ENCODE peak calls at places on chromosomes 13 and 19, in four cellular contexts. One of them, this sample, is unnamed.

GRCh38 chr19:49512970-49513745 is 697 bp downstream of the FCGRT start:
- DNase-seq in GM23248: peak
- DNase-seq in effector memory CD4-positive, alpha-beta T cell: no peak
- DNase-seq in IMR-90: no peak
- DNase-seq in this sample: peak

GRCh38 chr13:46641274-46642081 is 88.5 kb downstream of the LRCH1 start:
- DNase-seq in effector memory CD4-positive, alpha-beta T cell: no peak
- DNase-seq in GM23248: peak
- DNase-seq in IMR-90: no peak
- DNase-seq in this sample: peak

GRCh38 chr13:112165712-112166111 is 98.8 kb downstream of the SOX1 start:
- DNase-seq in IMR-90: no peak
- DNase-seq in GM23248: no peak
- DNase-seq in effector memory CD4-positive, alpha-beta T cell: no peak
- DNase-seq in this sample: no peak

GRCh38 chr13:43994999-43995859 is 115.5 kb downstream of the LACC1 start:
- DNase-seq in IMR-90: no peak
- DNase-seq in effector memory CD4-positive, alpha-beta T cell: no peak
- DNase-seq in GM23248: no peak
- DNase-seq in this sample: no peak

GRCh38 chr13:37059848-37060192 is 332 bp upstream of the SUPT20H start:
- DNase-seq in effector memory CD4-positive, alpha-beta T cell: no peak
- DNase-seq in GM23248: no peak
- DNase-seq in IMR-90: no peak
- DNase-seq in this sample: no peak

GRCh38 chr19:5713228-5713627 is 6.7 kb downstream of the LONP1 start:
- DNase-seq in effector memory CD4-positive, alpha-beta T cell: no peak
- DNase-seq in GM23248: no peak
- DNase-seq in IMR-90: no peak
- DNase-seq in this sample: no peak

GRCh38 chr19:13234518-13234917 is 84.3 kb downstream of the IER2 start:
- DNase-seq in GM23248: peak
- DNase-seq in effector memory CD4-positive, alpha-beta T cell: peak
- DNase-seq in IMR-90: no peak
- DNase-seq in this sample: peak

GRCh38 chr13:74194856-74195255 is 60.7 kb upstream of the KLF12 start:
- DNase-seq in effector memory CD4-positive, alpha-beta T cell: no peak
- DNase-seq in IMR-90: no peak
- DNase-seq in GM23248: no peak
- DNase-seq in this sample: no peak

GRCh38 chr13:90690458-90691063 is 656.9 kb upstream of the MIR17HG start:
- DNase-seq in GM23248: peak
- DNase-seq in effector memory CD4-positive, alpha-beta T cell: no peak
- DNase-seq in IMR-90: peak
- DNase-seq in this sample: no peak

GRCh38 chr13:30805603-30806011 is 70.3 kb downstream of the ALOX5AP start:
- DNase-seq in IMR-90: peak
- DNase-seq in GM23248: no peak
- DNase-seq in effector memory CD4-positive, alpha-beta T cell: no peak
- DNase-seq in this sample: peak

GRCh38 chr13:97310809-97311436 is 88.8 kb downstream of the MBNL2 start:
- DNase-seq in IMR-90: no peak
- DNase-seq in GM23248: no peak
- DNase-seq in effector memory CD4-positive, alpha-beta T cell: no peak
- DNase-seq in this sample: no peak

GRCh38 chr13:41461527-41462124 is 4.3 kb downstream of the RGCC start:
- DNase-seq in effector memory CD4-positive, alpha-beta T cell: no peak
- DNase-seq in GM23248: no peak
- DNase-seq in IMR-90: no peak
- DNase-seq in this sample: no peak

GRCh38 chr13:113802090-113802531 is 43.1 kb downstream of the TMEM255B start:
- DNase-seq in GM23248: peak
- DNase-seq in IMR-90: peak
- DNase-seq in effector memory CD4-positive, alpha-beta T cell: no peak
- DNase-seq in this sample: peak

GRCh38 chr19:48752511-48753365 is at the start of gene FUT1:
- DNase-seq in effector memory CD4-positive, alpha-beta T cell: peak
- DNase-seq in GM23248: peak
- DNase-seq in IMR-90: no peak
- DNase-seq in this sample: peak

GRCh38 chr19:51079486-51080110 is 3.1 kb downstream of the KLK14 start:
- DNase-seq in IMR-90: no peak
- DNase-seq in effector memory CD4-positive, alpha-beta T cell: no peak
- DNase-seq in GM23248: no peak
- DNase-seq in this sample: peak

GRCh38 chr13:106140476-106140875 is 395.0 kb downstream of the EFNB2 start:
- DNase-seq in GM23248: no peak
- DNase-seq in effector memory CD4-positive, alpha-beta T cell: no peak
- DNase-seq in IMR-90: no peak
- DNase-seq in this sample: no peak

GRCh38 chr19:35000647-35001501 is 751 bp downstream of the GRAMD1A start:
- DNase-seq in effector memory CD4-positive, alpha-beta T cell: peak
- DNase-seq in GM23248: peak
- DNase-seq in IMR-90: peak
- DNase-seq in this sample: no peak

GRCh38 chr19:53881482-53882390 is at the start of gene PRKCG:
- DNase-seq in effector memory CD4-positive, alpha-beta T cell: peak
- DNase-seq in GM23248: peak
- DNase-seq in IMR-90: no peak
- DNase-seq in this sample: peak

GRCh38 chr13:100333141-100333540 is 244.2 kb downstream of the PCCA start:
- DNase-seq in GM23248: no peak
- DNase-seq in effector memory CD4-positive, alpha-beta T cell: no peak
- DNase-seq in IMR-90: no peak
- DNase-seq in this sample: no peak

GRCh38 chr13:66358564-66358963 is 871.6 kb downstream of the PCDH9 start:
- DNase-seq in IMR-90: no peak
- DNase-seq in GM23248: no peak
- DNase-seq in effector memory CD4-positive, alpha-beta T cell: no peak
- DNase-seq in this sample: no peak

GRCh38 chr13:20704459-20705069 is 1.1 kb downstream of the IL17D start:
- DNase-seq in GM23248: no peak
- DNase-seq in effector memory CD4-positive, alpha-beta T cell: no peak
- DNase-seq in IMR-90: no peak
- DNase-seq in this sample: peak

GRCh38 chr19:31220540-31220939 is 128.7 kb downstream of the TSHZ3 start:
- DNase-seq in effector memory CD4-positive, alpha-beta T cell: peak
- DNase-seq in IMR-90: no peak
- DNase-seq in GM23248: no peak
- DNase-seq in this sample: no peak

GRCh38 chr19:58543826-58544590 is at the start of gene TRIM28:
- DNase-seq in GM23248: peak
- DNase-seq in IMR-90: peak
- DNase-seq in effector memory CD4-positive, alpha-beta T cell: peak
- DNase-seq in this sample: peak

GRCh38 chr19:38386300-38386967 is 1.4 kb downstream of the GGN start:
- DNase-seq in IMR-90: no peak
- DNase-seq in GM23248: no peak
- DNase-seq in effector memory CD4-positive, alpha-beta T cell: no peak
- DNase-seq in this sample: peak

GRCh38 chr13:50229935-50230334 is 214.7 kb downstream of the KCNRG start:
- DNase-seq in GM23248: peak
- DNase-seq in effector memory CD4-positive, alpha-beta T cell: no peak
- DNase-seq in IMR-90: no peak
- DNase-seq in this sample: no peak

GRCh38 chr13:111597041-111598017 is 276.9 kb downstream of the TEX29 start:
- DNase-seq in effector memory CD4-positive, alpha-beta T cell: no peak
- DNase-seq in GM23248: no peak
- DNase-seq in IMR-90: no peak
- DNase-seq in this sample: no peak

GRCh38 chr13:35771898-35772297 is 295.4 kb upstream of the MAB21L1 start:
- DNase-seq in GM23248: peak
- DNase-seq in IMR-90: peak
- DNase-seq in effector memory CD4-positive, alpha-beta T cell: no peak
- DNase-seq in this sample: no peak

GRCh38 chr19:49470615-49470978 is 3.4 kb upstream of the FLT3LG start:
- DNase-seq in IMR-90: no peak
- DNase-seq in effector memory CD4-positive, alpha-beta T cell: no peak
- DNase-seq in GM23248: no peak
- DNase-seq in this sample: no peak

GRCh38 chr13:98707309-98707999 is 45.0 kb downstream of the SLC15A1 start:
- DNase-seq in effector memory CD4-positive, alpha-beta T cell: no peak
- DNase-seq in IMR-90: no peak
- DNase-seq in GM23248: no peak
- DNase-seq in this sample: no peak

GRCh38 chr13:113399755-113400149 is 35.8 kb upstream of the GRTP1 start:
- DNase-seq in IMR-90: no peak
- DNase-seq in GM23248: no peak
- DNase-seq in effector memory CD4-positive, alpha-beta T cell: no peak
- DNase-seq in this sample: no peak

GRCh38 chr19:41988947-41989346 is 5.1 kb downstream of the ATP1A3 start:
- DNase-seq in IMR-90: no peak
- DNase-seq in GM23248: no peak
- DNase-seq in effector memory CD4-positive, alpha-beta T cell: no peak
- DNase-seq in this sample: no peak

GRCh38 chr19:52099497-52100138 is 4.1 kb upstream of the ZNF841 start:
- DNase-seq in effector memory CD4-positive, alpha-beta T cell: no peak
- DNase-seq in IMR-90: no peak
- DNase-seq in GM23248: no peak
- DNase-seq in this sample: no peak

GRCh38 chr19:52095172-52096014 is at the start of gene ZNF841:
- DNase-seq in IMR-90: peak
- DNase-seq in effector memory CD4-positive, alpha-beta T cell: peak
- DNase-seq in GM23248: peak
- DNase-seq in this sample: peak

DNA sequence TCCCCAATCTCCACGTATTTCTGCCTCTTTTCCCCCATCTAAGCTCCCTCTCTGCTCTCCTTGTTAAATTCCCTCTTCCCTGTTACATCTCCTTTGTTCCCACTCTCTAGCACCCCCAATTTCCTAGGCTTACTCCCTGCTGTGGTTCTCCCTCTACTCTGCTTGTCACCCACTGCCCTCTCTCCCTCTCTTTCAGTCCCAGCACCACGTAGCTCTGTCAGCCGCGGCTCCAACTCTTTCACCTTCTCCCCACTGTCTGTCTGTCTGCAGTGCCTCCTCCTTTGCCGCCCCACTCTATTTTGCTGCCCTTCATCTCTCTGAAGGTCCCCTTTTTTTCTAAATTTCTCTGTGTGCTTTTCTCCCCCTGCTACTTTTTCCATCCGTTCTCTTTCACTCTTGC is 1.0 kb downstream of the ZNF841 start:
- DNase-seq in effector memory CD4-positive, alpha-beta T cell: no peak
- DNase-seq in GM23248: peak
- DNase-seq in IMR-90: no peak
- DNase-seq in this sample: no peak
- H3K27ac ChIP-seq in effector memory CD4-positive, alpha-beta T cell: no peak
- H3K27ac ChIP-seq in GM23248: peak
- H3K27ac ChIP-seq in IMR-90: no peak
- H3K27ac ChIP-seq in this sample: no peak

GRCh38 chr13:19057588-19058340 is 123.9 kb downstream of the TUBA3C start:
- DNase-seq in IMR-90: no peak
- DNase-seq in GM23248: no peak
- DNase-seq in effector memory CD4-positive, alpha-beta T cell: no peak
- DNase-seq in this sample: no peak

GRCh38 chr13:19056984-19057490 is 124.6 kb downstream of the TUBA3C start:
- DNase-seq in IMR-90: no peak
- DNase-seq in GM23248: no peak
- DNase-seq in effector memory CD4-positive, alpha-beta T cell: no peak
- DNase-seq in this sample: no peak

GRCh38 chr13:19059016-19059780 is 122.4 kb downstream of the TUBA3C start:
- DNase-seq in GM23248: no peak
- DNase-seq in effector memory CD4-positive, alpha-beta T cell: no peak
- DNase-seq in IMR-90: no peak
- DNase-seq in this sample: no peak

GRCh38 chr13:19060311-19061002 is 121.2 kb downstream of the TUBA3C start:
- DNase-seq in effector memory CD4-positive, alpha-beta T cell: no peak
- DNase-seq in GM23248: no peak
- DNase-seq in IMR-90: no peak
- DNase-seq in this sample: no peak

DNA sequence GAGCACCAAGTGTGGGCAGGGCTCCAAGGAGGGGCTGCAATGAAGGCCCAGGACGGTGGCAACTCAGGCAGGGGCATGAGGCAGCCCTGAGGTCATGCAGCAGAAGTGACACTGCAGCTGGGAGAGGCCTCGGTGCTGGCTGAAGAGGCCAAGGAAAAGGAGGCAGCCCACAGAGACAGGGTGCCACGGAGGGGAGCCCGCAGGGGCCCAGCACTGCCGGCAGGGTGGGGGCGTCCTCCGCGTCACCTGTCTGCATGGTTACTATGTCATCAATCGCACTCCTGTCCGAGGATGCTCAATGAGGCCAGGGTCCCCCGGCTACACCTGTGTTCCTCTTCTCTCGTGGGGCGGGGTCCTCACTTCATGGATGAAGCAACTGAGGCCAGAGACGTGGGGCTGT is 123.1 kb downstream of the TUBA3C start:
- DNase-seq in effector memory CD4-positive, alpha-beta T cell: no peak
- DNase-seq in GM23248: no peak
- DNase-seq in IMR-90: no peak
- DNase-seq in this sample: no peak
- H3K4me3 ChIP-seq in effector memory CD4-positive, alpha-beta T cell: no peak
- H3K4me3 ChIP-seq in GM23248: no peak
- H3K4me3 ChIP-seq in IMR-90: no peak
- H3K4me3 ChIP-seq in this sample: no peak

GRCh38 chr19:33278403-33279269 is 23.7 kb downstream of the CEBPA start:
- DNase-seq in GM23248: no peak
- DNase-seq in IMR-90: no peak
- DNase-seq in effector memory CD4-positive, alpha-beta T cell: no peak
- DNase-seq in this sample: no peak

GRCh38 chr19:33281296-33281926 is 20.9 kb downstream of the CEBPA start:
- DNase-seq in IMR-90: no peak
- DNase-seq in effector memory CD4-positive, alpha-beta T cell: no peak
- DNase-seq in GM23248: no peak
- DNase-seq in this sample: peak

GRCh38 chr19:33282036-33282686 is 20.2 kb downstream of the CEBPA start:
- DNase-seq in GM23248: peak
- DNase-seq in IMR-90: no peak
- DNase-seq in effector memory CD4-positive, alpha-beta T cell: no peak
- DNase-seq in this sample: peak

GRCh38 chr19:33279430-33280350 is 22.6 kb downstream of the CEBPA start:
- DNase-seq in GM23248: no peak
- DNase-seq in effector memory CD4-positive, alpha-beta T cell: no peak
- DNase-seq in IMR-90: no peak
- DNase-seq in this sample: no peak

DNA sequence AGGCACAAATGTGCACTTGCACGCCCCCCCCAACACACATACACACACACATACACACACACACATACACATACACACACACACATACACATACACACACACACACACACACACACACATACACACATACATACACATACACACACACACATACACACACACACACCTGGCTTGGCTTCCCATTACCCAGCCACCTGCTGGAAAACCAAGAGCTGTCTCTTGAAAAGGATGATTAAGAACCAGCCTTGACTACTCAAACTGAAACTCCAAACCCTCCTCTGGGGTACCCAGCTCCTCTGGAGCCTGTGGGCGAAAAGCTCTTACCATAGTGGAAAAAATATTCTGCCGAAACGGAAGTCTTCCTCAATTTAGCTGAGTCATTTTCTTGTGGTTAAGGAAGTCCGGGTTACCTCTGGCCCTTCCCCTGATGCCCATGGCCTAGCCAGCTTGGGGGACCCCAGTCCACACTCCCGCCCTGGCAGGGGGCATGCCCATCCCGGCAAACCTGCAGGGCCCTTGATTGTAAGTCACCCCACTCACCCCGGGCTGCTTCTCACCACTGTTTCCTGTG is 21.9 kb downstream of the CEBPA start:
- DNase-seq in effector memory CD4-positive, alpha-beta T cell: no peak
- DNase-seq in GM23248: no peak
- DNase-seq in IMR-90: no peak
- DNase-seq in this sample: peak
- H3K27ac ChIP-seq in effector memory CD4-positive, alpha-beta T cell: no peak
- H3K27ac ChIP-seq in GM23248: no peak
- H3K27ac ChIP-seq in IMR-90: no peak
- H3K27ac ChIP-seq in this sample: no peak

GRCh38 chr19:3405261-3405653 is 38.9 kb downstream of the NFIC start:
- DNase-seq in effector memory CD4-positive, alpha-beta T cell: no peak
- DNase-seq in GM23248: no peak
- DNase-seq in IMR-90: no peak
- DNase-seq in this sample: no peak
- H3K4me3 ChIP-seq in effector memory CD4-positive, alpha-beta T cell: no peak
- H3K4me3 ChIP-seq in GM23248: peak
- H3K4me3 ChIP-seq in IMR-90: no peak
- H3K4me3 ChIP-seq in this sample: no peak